ENCODE peak calls at places on chromosome 19, in six cellular contexts. F is neural progenitor cell; P is activated CD8-positive, alpha-beta memory T cell treated with anti-CD3 and anti-CD28 coated beads, Interleukin-2, amount 10 ng/mL, durations not matched to agents 7 days and 5 days; O is NCI-H1092; Y is cardiac muscle cell; C is stimulated activated CD4-positive, alpha-beta T cell treated with anti-CD3 and anti-CD28 coated beads, Interleukin-15, amount 100 ng/mL, for 1 hour. V is an unnamed sample.

GRCh38 chr19:47619763-47620162 is 10.8 kb downstream of the BICRA start:
- DNase-seq in F (peak), P (no peak), O (no peak), Y (no peak), C (no peak), V (no peak)

GRCh38 chr19:51203941-51204720 is 20.7 kb upstream of the CD33 start:
- DNase-seq in F (no peak), P (no peak), O (no peak), Y (no peak), C (no peak), V (no peak)

GRCh38 chr19:827710-828321 is at the start of gene AZU1:
- DNase-seq in F (no peak), P (no peak), O (no peak), Y (no peak), C (no peak), V (no peak)

GRCh38 chr19:40411125-40411842 is 1.9 kb downstream of the PRX start:
- DNase-seq in F (no peak), P (no peak), O (no peak), Y (no peak), C (no peak), V (no peak)

GRCh38 chr19:13859361-13859880 is 17.5 kb upstream of the NANOS3 start:
- DNase-seq in F (no peak), P (no peak), O (no peak), Y (no peak), C (no peak), V (peak)

GRCh38 chr19:52941941-52942370 is 18.7 kb upstream of the ZNF888 start:
- DNase-seq in F (peak), P (peak), O (no peak), Y (peak), C (no peak), V (peak)

GRCh38 chr19:55063492-55063843 is 520 bp upstream of the RDH13 start:
- DNase-seq in F (no peak), P (no peak), O (no peak), Y (no peak), C (no peak), V (no peak)

GRCh38 chr19:1503089-1503924 is 9.5 kb downstream of the ADAMTSL5 start:
- DNase-seq in F (peak), P (peak), O (no peak), Y (peak), C (peak), V (peak)

GRCh38 chr19:56566904-56567273 is 379 bp upstream of the ZNF470 start:
- DNase-seq in F (no peak), P (peak), O (peak), Y (no peak), C (no peak), V (peak)

GRCh38 chr19:13689050-13689449 is 75.3 kb upstream of the MRI1 start:
- DNase-seq in F (peak), P (no peak), O (no peak), Y (peak), C (no peak), V (peak)

GRCh38 chr19:5923356-5923755 is 9.3 kb downstream of the CAPS start:
- DNase-seq in F (no peak), P (no peak), O (no peak), Y (no peak), C (no peak), V (no peak)

GRCh38 chr19:4488496-4488895 is 16.4 kb downstream of the HDGFL2 start:
- DNase-seq in F (no peak), P (no peak), O (no peak), Y (no peak), C (no peak), V (no peak)

GRCh38 chr19:47729799-47730520 is 15.4 kb upstream of the NOP53 start:
- DNase-seq in F (peak), P (peak), O (no peak), Y (peak), C (no peak), V (peak)

GRCh38 chr19:7159105-7159933 is 89.8 kb downstream of the ZNF557 start:
- DNase-seq in F (no peak), P (no peak), O (no peak), Y (peak), C (no peak), V (no peak)

GRCh38 chr19:11444059-11444458 is 8.6 kb downstream of the PRKCSH start:
- DNase-seq in F (no peak), P (no peak), O (no peak), Y (no peak), C (no peak), V (no peak)

GRCh38 chr19:38389101-38389925 is 816 bp downstream of the SPRED3 start:
- DNase-seq in F (peak), P (no peak), O (no peak), Y (peak), C (no peak), V (peak)

GRCh38 chr19:42088471-42089190 is 12.7 kb downstream of the ZNF574 start:
- DNase-seq in F (no peak), P (no peak), O (no peak), Y (no peak), C (no peak), V (no peak)

GRCh38 chr19:35734889-35735288 is 7.4 kb downstream of the IGFLR1 start:
- DNase-seq in F (no peak), P (no peak), O (no peak), Y (no peak), C (no peak), V (no peak)

GRCh38 chr19:55696301-55697068 is 21.5 kb downstream of the EPN1 start:
- DNase-seq in F (no peak), P (no peak), O (no peak), Y (no peak), C (no peak), V (no peak)

GRCh38 chr19:40717325-40717879 is 490 bp downstream of the ITPKC start:
- DNase-seq in F (no peak), P (no peak), O (no peak), Y (no peak), C (no peak), V (no peak)

GRCh38 chr19:53621885-53622710 is 9.7 kb upstream of the DPRX start:
- DNase-seq in F (no peak), P (no peak), O (no peak), Y (no peak), C (no peak), V (peak)

GRCh38 chr19:52494518-52494917 is 33.0 kb upstream of the ZNF808 start:
- DNase-seq in F (no peak), P (no peak), O (no peak), Y (no peak), C (no peak), V (no peak)

GRCh38 chr19:4717191-4717965 is 6.3 kb downstream of the DPP9 start:
- DNase-seq in F (no peak), P (no peak), O (no peak), Y (no peak), C (no peak), V (no peak)

V was measured in lung microvascular endothelial cell.